ENCODE peak calls at places on chromosome 16, in six cellular contexts. M, K, W, Q, O and L are unnamed samples.

GRCh38 chr16:56450275-56450889 is 750 bp downstream of the NUDT21 start:
- DNase-seq in M (no peak), K (peak; percentile 14), W (no peak), Q (no peak), O (no peak), L (no peak)

GRCh38 chr16:27740496-27741201 is 190.7 kb downstream of the KATNIP start:
- DNase-seq in M (no peak), K (no peak), W (no peak), Q (no peak), O (no peak), L (no peak)

GRCh38 chr16:88713568-88714419 is 7.5 kb downstream of the CTU2 start:
- DNase-seq in M (no peak), K (peak; percentile 41), W (no peak), Q (no peak), O (peak; percentile 40), L (no peak)

GRCh38 chr16:11328172-11329079 is 16.8 kb upstream of the RMI2 start:
- DNase-seq in M (peak; percentile 47), K (peak; percentile 97), W (no peak), Q (peak; percentile 79), O (peak; percentile 62), L (peak; percentile 93)

GRCh38 chr16:52912565-52913173 is 140.0 kb downstream of the CHD9NB start:
- DNase-seq in M (no peak), K (peak; percentile 49), W (peak; percentile 64), Q (no peak), O (peak; percentile 85), L (peak; percentile 7)

GRCh38 chr16:22220076-22220453 is 14.0 kb downstream of the EEF2K start:
- DNase-seq in M (no peak), K (peak; percentile 27), W (no peak), Q (no peak), O (no peak), L (no peak)

GRCh38 chr16:73064227-73064995 is 16.5 kb upstream of the ZFHX3 start:
- DNase-seq in M (no peak), K (peak; percentile 78), W (no peak), Q (no peak), O (no peak), L (no peak)

GRCh38 chr16:47664653-47665325 is 203.7 kb downstream of the PHKB start:
- DNase-seq in M (no peak), K (peak; percentile 11), W (no peak), Q (peak; percentile 2), O (peak; percentile 48), L (no peak)

GRCh38 chr16:76311260-76311659 is 34.1 kb downstream of the CNTNAP4 start:
- DNase-seq in M (no peak), K (no peak), W (no peak), Q (no peak), O (no peak), L (no peak)

GRCh38 chr16:66814734-66815133 is 13.3 kb upstream of the TERB1 start:
- DNase-seq in M (no peak), K (no peak), W (no peak), Q (no peak), O (no peak), L (no peak)

GRCh38 chr16:66811043-66811442 is 9.7 kb upstream of the TERB1 start:
- DNase-seq in M (no peak), K (no peak), W (no peak), Q (no peak), O (no peak), L (no peak)

GRCh38 chr16:66809765-66810164 is 8.4 kb upstream of the TERB1 start:
- DNase-seq in M (no peak), K (no peak), W (no peak), Q (no peak), O (no peak), L (no peak)

DNA sequence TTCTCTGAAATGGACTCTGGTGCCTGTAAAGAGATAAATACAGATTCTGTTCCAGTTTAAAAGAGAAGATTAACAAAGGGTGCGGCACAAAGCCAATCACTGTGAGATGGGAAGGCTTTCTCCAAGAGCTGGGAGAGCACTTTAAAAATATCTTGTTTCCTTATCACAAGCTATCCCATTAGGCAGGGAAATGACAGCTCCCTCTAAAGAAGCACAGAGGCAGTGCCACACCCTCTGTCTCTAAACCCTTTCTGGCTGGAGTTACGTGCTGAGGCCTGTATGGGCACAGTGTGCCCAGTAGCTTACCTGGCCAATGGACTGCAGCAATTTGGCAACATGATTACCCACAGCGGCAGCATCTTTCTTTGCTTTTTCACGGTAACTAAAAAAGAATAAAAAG is 9.0 kb upstream of the TERB1 start:
- DNase-seq in M (no peak), K (no peak), W (no peak), Q (no peak), O (no peak), L (no peak)
- TF ChIP-seq CTCF in M (no peak), K (no peak), W (no peak), Q (no peak), O (no peak), L (no peak)

GRCh38 chr16:86073103-86073625 is 174.2 kb downstream of the IRF8 start:
- DNase-seq in M (no peak), K (no peak), W (no peak), Q (no peak), O (no peak), L (no peak)
- TF ChIP-seq CTCF in M (peak; percentile 3), K (no peak), W (no peak), Q (no peak), O (no peak), L (no peak)

GRCh38 chr16:719815-720506 is 985 bp upstream of the ANTKMT start:
- DNase-seq in M (no peak), K (no peak), W (no peak), Q (no peak), O (no peak), L (no peak)
- TF ChIP-seq CTCF in M (no peak), K (peak; percentile 23), W (no peak), Q (peak; percentile 45), O (no peak), L (peak; percentile 53)

DNA sequence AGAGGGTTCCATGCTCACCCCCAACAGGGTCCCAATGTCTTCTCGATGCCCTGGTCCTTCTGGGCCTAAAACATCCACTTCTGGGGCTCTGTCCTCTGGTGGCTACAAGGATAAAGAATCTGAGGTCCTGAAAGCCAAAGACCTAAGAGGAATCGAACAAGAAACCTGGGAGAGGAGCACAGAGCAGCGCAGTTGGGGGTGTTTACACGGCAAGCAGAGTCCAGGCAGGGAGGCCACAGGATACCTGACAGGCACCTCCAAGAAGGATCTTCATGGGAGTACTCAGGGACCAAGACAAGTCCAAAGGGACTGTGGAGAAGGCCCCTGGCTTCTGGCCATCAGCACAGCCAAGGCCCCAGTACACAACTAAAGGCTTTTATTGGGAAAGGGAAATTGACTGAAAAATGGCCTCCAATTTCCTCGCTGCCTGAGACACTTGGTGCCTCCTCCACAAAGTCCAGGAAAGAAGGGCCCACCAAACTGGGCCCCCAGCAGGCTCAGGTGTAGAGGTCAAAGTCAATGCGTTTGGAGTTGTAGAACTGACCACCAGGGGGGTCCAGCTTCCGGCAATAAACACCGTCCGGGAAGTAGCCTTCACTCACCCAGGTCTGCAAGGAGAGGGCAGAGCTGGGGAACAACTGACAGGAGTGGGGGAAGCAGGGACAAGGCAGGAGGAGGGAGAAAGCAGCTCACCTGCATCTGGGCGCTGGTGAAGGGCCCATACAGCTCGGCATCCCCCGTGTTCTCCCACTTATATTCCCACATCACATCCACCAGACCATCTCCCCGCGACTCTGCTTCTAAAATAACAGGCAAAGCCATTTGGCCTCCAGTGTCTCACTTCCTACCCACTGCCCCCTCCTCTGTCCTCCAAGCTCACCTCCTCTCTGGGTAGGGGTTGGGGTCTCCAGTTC is 2.4 kb downstream of the CD2BP2 start:
- DNase-seq in M (no peak), K (no peak), W (peak; percentile 45), Q (no peak), O (no peak), L (no peak)
- TF ChIP-seq CTCF in M (no peak), K (peak; percentile 8), W (no peak), Q (peak; percentile 19), O (no peak), L (no peak)